ENCODE peak calls at places on chromosomes 5 and 9, in five cellular contexts. K, U, V, C and I are unnamed samples.

GRCh38 chr5:30849801-30850370 is 343.6 kb upstream of the CDH6 start:
- DNase-seq in K (no peak), U (no peak), V (peak), C (no peak), I (no peak)

GRCh38 chr5:109413463-109413862 is 3.7 kb upstream of the PJA2 start:
- DNase-seq in K (no peak), U (no peak), V (peak), C (no peak), I (no peak)

GRCh38 chr5:78467744-78468357 is 107.4 kb downstream of the SCAMP1 start:
- DNase-seq in K (no peak), U (peak), V (peak), C (no peak), I (peak)

GRCh38 chr9:127915801-127916664 is 808 bp downstream of the ST6GALNAC4 start:
- DNase-seq in K (no peak), U (no peak), V (no peak), C (no peak), I (no peak)

GRCh38 chr5:139459451-139459934 is 3.0 kb downstream of the ECSCR start:
- DNase-seq in K (no peak), U (peak), V (peak), C (no peak), I (no peak)

GRCh38 chr5:41176952-41177351 is 36.4 kb downstream of the C6 start:
- DNase-seq in K (no peak), U (no peak), V (no peak), C (no peak), I (no peak)

GRCh38 chr9:120439147-120439546 is 140.8 kb downstream of the CDK5RAP2 start:
- DNase-seq in K (no peak), U (no peak), V (peak), C (peak), I (peak)

GRCh38 chr9:129398101-129398795 is 220.2 kb upstream of the IER5L start:
- DNase-seq in K (no peak), U (no peak), V (no peak), C (no peak), I (no peak)

GRCh38 chr5:103941554-103941953 is 379.0 kb upstream of the NUDT12 start:
- DNase-seq in K (no peak), U (no peak), V (no peak), C (no peak), I (no peak)

GRCh38 chr9:110370316-110370715 is 32.7 kb upstream of the TXNDC8 start:
- DNase-seq in K (no peak), U (no peak), V (no peak), C (no peak), I (no peak)

GRCh38 chr9:105243015-105243686 is 1.3 kb upstream of the SLC44A1 start:
- DNase-seq in K (no peak), U (no peak), V (no peak), C (no peak), I (no peak)

GRCh38 chr9:95477441-95477840 is 39.3 kb downstream of the PTCH1 start:
- DNase-seq in K (no peak), U (no peak), V (no peak), C (no peak), I (no peak)

GRCh38 chr9:83027153-83027867 is 35.6 kb downstream of the RASEF start:
- DNase-seq in K (no peak), U (no peak), V (peak), C (no peak), I (no peak)

GRCh38 chr5:3024126-3024525 is 272.6 kb upstream of the IRX2 start:
- DNase-seq in K (no peak), U (no peak), V (no peak), C (no peak), I (no peak)

GRCh38 chr5:150584561-150585335 is 55.7 kb upstream of the SYNPO start:
- DNase-seq in K (no peak), U (no peak), V (no peak), C (no peak), I (no peak)

GRCh38 chr5:139251281-139251687 is 42.3 kb upstream of the MATR3 start:
- DNase-seq in K (no peak), U (peak), V (no peak), C (no peak), I (no peak)

GRCh38 chr5:125685771-125686170 is 737.4 kb upstream of the GRAMD2B start:
- DNase-seq in K (no peak), U (no peak), V (no peak), C (no peak), I (no peak)

GRCh38 chr5:43137326-43137725 is 16.6 kb downstream of the ZNF131 start:
- DNase-seq in K (no peak), U (no peak), V (no peak), C (no peak), I (no peak)

GRCh38 chr9:128070874-128071273 is 2.8 kb downstream of the SLC25A25 start:
- DNase-seq in K (no peak), U (no peak), V (no peak), C (no peak), I (no peak)

GRCh38 chr5:111948517-111948916 is 191.5 kb upstream of the NREP start:
- DNase-seq in K (no peak), U (no peak), V (no peak), C (no peak), I (no peak)

GRCh38 chr5:5340206-5340729 is 82.2 kb upstream of the ICE1 start:
- DNase-seq in K (peak), U (no peak), V (peak), C (peak), I (peak)

GRCh38 chr9:749712-750111 is 91.8 kb upstream of the DMRT1 start:
- DNase-seq in K (no peak), U (no peak), V (no peak), C (no peak), I (no peak)

GRCh38 chr5:16265141-16265540 is 85.5 kb upstream of the MARCHF11 start:
- DNase-seq in K (no peak), U (no peak), V (no peak), C (no peak), I (no peak)

GRCh38 chr5:9183989-9184388 is 361.9 kb downstream of the SEMA5A start:
- DNase-seq in K (no peak), U (no peak), V (no peak), C (no peak), I (no peak)

GRCh38 chr9:35951736-35952135 is 6.2 kb downstream of the OR2S2 start:
- DNase-seq in K (no peak), U (no peak), V (no peak), C (no peak), I (no peak)

GRCh38 chr5:117504245-117504644 is 929.6 kb upstream of the SEMA6A start:
- DNase-seq in K (no peak), U (no peak), V (no peak), C (no peak), I (no peak)

GRCh38 chr5:137481596-137481995 is 17.5 kb downstream of the SPOCK1 start:
- DNase-seq in K (no peak), U (no peak), V (no peak), C (no peak), I (no peak)

GRCh38 chr5:54717870-54718269 is 200.3 kb downstream of the SNX18 start:
- DNase-seq in K (no peak), U (no peak), V (no peak), C (no peak), I (no peak)

GRCh38 chr9:69253057-69253456 is 72.0 kb upstream of the ENTREP1 start:
- DNase-seq in K (no peak), U (no peak), V (no peak), C (no peak), I (no peak)
- TF ChIP-seq SUZ12 in K (no peak), U (no peak), V (no peak), C (no peak), I (no peak)

GRCh38 chr5:35308391-35308790 is 78.1 kb upstream of the PRLR start:
- DNase-seq in K (no peak), U (no peak), V (no peak), C (no peak), I (no peak)

GRCh38 chr5:35313296-35313695 is 83.0 kb upstream of the PRLR start:
- DNase-seq in K (no peak), U (no peak), V (no peak), C (no peak), I (no peak)

GRCh38 chr5:35306716-35307365 is 76.6 kb upstream of the PRLR start:
- DNase-seq in K (no peak), U (no peak), V (no peak), C (no peak), I (no peak)

GRCh38 chr5:35312281-35312680 is 82.0 kb upstream of the PRLR start:
- DNase-seq in K (no peak), U (no peak), V (no peak), C (no peak), I (no peak)

DNA sequence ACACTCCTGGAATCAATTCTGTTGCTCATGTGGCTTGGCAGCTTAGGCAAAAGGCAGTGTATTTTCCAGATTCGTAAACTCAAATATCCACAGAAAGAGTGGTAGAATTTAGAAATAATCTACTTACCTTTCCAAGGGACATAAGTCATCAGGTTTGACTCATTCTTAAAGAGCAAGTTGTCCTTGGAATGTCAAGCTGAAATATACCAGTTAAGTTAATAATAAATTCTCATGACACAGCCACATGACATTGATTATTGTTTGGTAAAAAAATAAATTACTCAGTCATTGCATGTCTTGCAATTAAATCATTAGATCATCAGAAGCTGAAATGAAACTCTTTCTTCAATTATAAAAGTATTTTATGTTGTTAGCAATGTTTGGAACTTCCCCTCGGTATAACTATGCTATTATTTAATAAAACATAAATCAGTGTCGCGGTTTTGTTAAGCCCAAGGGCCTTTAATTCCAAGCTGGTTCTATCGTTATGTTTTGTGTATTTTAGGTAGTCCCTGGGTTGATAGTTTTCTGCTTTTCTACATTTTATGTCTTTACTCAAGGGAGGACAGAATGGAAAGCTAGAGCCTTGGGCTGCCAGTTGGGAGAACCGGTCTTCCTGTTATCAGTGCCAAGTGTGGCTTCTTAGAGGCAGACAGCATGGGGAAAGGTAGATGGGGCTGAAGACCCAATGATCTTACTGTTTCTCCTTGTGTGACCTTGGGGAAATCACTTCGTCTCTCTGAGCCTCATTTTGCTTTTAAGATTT is 79.3 kb upstream of the PRLR start:
- DNase-seq in K (no peak), U (no peak), V (no peak), C (no peak), I (no peak)
- TF ChIP-seq SUZ12 in K (no peak), U (no peak), V (no peak), C (no peak), I (no peak)

GRCh38 chr9:9257999-9258398 is 1354.8 kb downstream of the PTPRD start:
- DNase-seq in K (no peak), U (no peak), V (no peak), C (no peak), I (no peak)
- TF ChIP-seq SUZ12 in K (no peak), U (no peak), V (no peak), C (no peak), I (no peak)

GRCh38 chr5:115375922-115376321 is 79.5 kb upstream of the CCDC112 start:
- DNase-seq in K (no peak), U (no peak), V (peak), C (no peak), I (no peak)

GRCh38 chr5:115377468-115378217 is 81.2 kb upstream of the CCDC112 start:
- DNase-seq in K (no peak), U (peak), V (no peak), C (no peak), I (no peak)

GRCh38 chr5:115374057-115374775 is 77.8 kb upstream of the CCDC112 start:
- DNase-seq in K (no peak), U (no peak), V (no peak), C (no peak), I (no peak)

GRCh38 chr5:115369430-115370144 is 73.1 kb upstream of the CCDC112 start:
- DNase-seq in K (no peak), U (no peak), V (no peak), C (peak), I (no peak)

GRCh38 chr5:115372121-115372520 is 75.7 kb upstream of the CCDC112 start:
- DNase-seq in K (no peak), U (no peak), V (no peak), C (no peak), I (no peak)
- TF ChIP-seq SUZ12 in K (no peak), U (no peak), V (no peak), C (no peak), I (no peak)